ENCODE peak calls at places on chromosomes 5 and 9, in ten cellular contexts. C, I, R, J, B, E, L, P, U and T are unnamed samples.

GRCh38 chr5:62742214-62742613 is 163.6 kb downstream of the LRRC70 start:
- DNase-seq in C (no peak), I (no peak), R (no peak), J (no peak), B (no peak), E (no peak), L (no peak), P (no peak), U (no peak), T (no peak)

GRCh38 chr9:93107825-93108161 is 11.8 kb downstream of the CARD19 start:
- DNase-seq in C (no peak), I (no peak), R (no peak), J (no peak), B (no peak), E (no peak), L (no peak), P (no peak), U (no peak), T (no peak)

GRCh38 chr5:148776780-148777179 is 49.6 kb upstream of the ADRB2 start:
- DNase-seq in C (no peak), I (peak), R (peak), J (no peak), B (peak), E (no peak), L (peak), P (peak), U (no peak), T (no peak)

GRCh38 chr9:112751059-112751795 is 667 bp downstream of the SNX30 start:
- DNase-seq in C (peak), I (peak), R (peak), J (peak), B (peak), E (peak), L (peak), P (peak), U (peak), T (peak)

GRCh38 chr5:77262685-77263084 is 52.2 kb downstream of the PDE8B start:
- DNase-seq in C (no peak), I (no peak), R (no peak), J (no peak), B (no peak), E (no peak), L (no peak), P (no peak), U (no peak), T (no peak)

GRCh38 chr9:71604197-71605063 is 163.9 kb downstream of the CEMIP2 start:
- DNase-seq in C (peak), I (peak), R (peak), J (peak), B (peak), E (peak), L (peak), P (peak), U (no peak), T (peak)

GRCh38 chr5:96516631-96517071 is 83.6 kb upstream of the PCSK1 start:
- DNase-seq in C (no peak), I (no peak), R (no peak), J (no peak), B (no peak), E (no peak), L (no peak), P (no peak), U (no peak), T (no peak)

GRCh38 chr9:92633879-92634278 is 36.1 kb downstream of the IPPK start:
- DNase-seq in C (no peak), I (no peak), R (no peak), J (no peak), B (no peak), E (no peak), L (no peak), P (no peak), U (no peak), T (no peak)